ENCODE peak calls at places on chromosomes 3 and 15, in five cellular contexts. O, Q, H, F and J are unnamed samples.

GRCh38 chr15:84603630-84604379 is 3.0 kb downstream of the ZSCAN2 start:
- DNase-seq in O (no peak), Q (no peak), H (no peak), F (no peak), J (no peak)

GRCh38 chr15:91784973-91785709 is 68.4 kb upstream of the SLCO3A1 start:
- DNase-seq in O (no peak), Q (no peak), H (no peak), F (no peak), J (no peak)

GRCh38 chr3:132311860-132312259 is 5.3 kb upstream of the ACP3 start:
- DNase-seq in O (no peak), Q (no peak), H (no peak), F (no peak), J (no peak)

GRCh38 chr15:59303136-59303535 is 69.5 kb downstream of the MYO1E start:
- DNase-seq in O (no peak), Q (no peak), H (no peak), F (no peak), J (no peak)

GRCh38 chr3:176766862-176767261 is 430.4 kb downstream of the TBL1XR1 start:
- DNase-seq in O (no peak), Q (no peak), H (no peak), F (no peak), J (no peak)

GRCh38 chr15:71768184-71768583 is 42.2 kb upstream of the NR2E3 start:
- DNase-seq in O (no peak), Q (no peak), H (no peak), F (no peak), J (no peak)

GRCh38 chr15:76058714-76059319 is 968 bp upstream of the TMEM266 start:
- DNase-seq in O (no peak), Q (no peak), H (peak), F (peak), J (no peak)

GRCh38 chr15:58546635-58547627 is 115.1 kb downstream of the LIPC start:
- DNase-seq in O (no peak), Q (peak), H (no peak), F (no peak), J (no peak)

GRCh38 chr3:69204315-69204957 is 82.0 kb upstream of the LMOD3 start:
- DNase-seq in O (no peak), Q (peak), H (no peak), F (no peak), J (no peak)

GRCh38 chr15:39499701-39500100 is 81.2 kb upstream of the THBS1 start:
- DNase-seq in O (no peak), Q (no peak), H (no peak), F (no peak), J (no peak)

GRCh38 chr15:83858820-83859505 is 205.0 kb downstream of the ADAMTSL3 start:
- DNase-seq in O (no peak), Q (no peak), H (no peak), F (no peak), J (no peak)

GRCh38 chr15:62607643-62608042 is 434.9 kb upstream of the TPM1 start:
- DNase-seq in O (no peak), Q (no peak), H (no peak), F (no peak), J (no peak)

GRCh38 chr15:71743861-71744382 is 66.4 kb upstream of the NR2E3 start:
- DNase-seq in O (peak), Q (peak), H (peak), F (peak), J (no peak)

GRCh38 chr15:75138016-75138999 is 63.4 kb upstream of the C15orf39 start:
- DNase-seq in O (no peak), Q (no peak), H (no peak), F (no peak), J (no peak)

GRCh38 chr3:159418571-159419526 is 569.8 kb upstream of the IL12A start:
- DNase-seq in O (no peak), Q (peak), H (no peak), F (no peak), J (no peak)

GRCh38 chr3:160378331-160379109 is 20.5 kb downstream of the IFT80 start:
- DNase-seq in O (no peak), Q (no peak), H (no peak), F (no peak), J (no peak)

GRCh38 chr15:66294157-66294931 is 976 bp downstream of the DIS3L start:
- DNase-seq in O (no peak), Q (peak), H (peak), F (no peak), J (no peak)

GRCh38 chr3:63429905-63430304 is 151.8 kb downstream of the SYNPR start:
- DNase-seq in O (no peak), Q (no peak), H (no peak), F (no peak), J (no peak)

GRCh38 chr15:63915888-63916731 is 82.4 kb upstream of the HERC1 start:
- DNase-seq in O (no peak), Q (peak), H (no peak), F (peak), J (no peak)

GRCh38 chr3:40308725-40309438 is 625 bp upstream of the EIF1B start:
- DNase-seq in O (no peak), Q (no peak), H (no peak), F (no peak), J (no peak)

GRCh38 chr15:99291643-99292042 is 40.4 kb downstream of the LRRC28 start:
- DNase-seq in O (no peak), Q (no peak), H (no peak), F (no peak), J (no peak)

GRCh38 chr15:70509282-70510272 is 253.8 kb downstream of the UACA start:
- DNase-seq in O (no peak), Q (no peak), H (no peak), F (no peak), J (no peak)

GRCh38 chr3:14548321-14548729 is 8.2 kb upstream of the GRIP2 start:
- DNase-seq in O (peak), Q (peak), H (peak), F (peak), J (no peak)

GRCh38 chr15:82663186-82663600 is 16.0 kb upstream of the CPEB1 start:
- DNase-seq in O (peak), Q (peak), H (no peak), F (peak), J (no peak)

GRCh38 chr3:52452570-52453221 is 1.1 kb downstream of the TNNC1 start:
- DNase-seq in O (no peak), Q (no peak), H (no peak), F (no peak), J (no peak)